ENCODE peak calls at places on chromosomes 3 and 15, in seven cellular contexts. G is keratinocyte; N is kidney; T is Panc1; A is AG04450; D is heart left ventricle; K is CD4-positive, CD25-positive, alpha-beta regulatory T cell. P is an unnamed sample.

GRCh38 chr3:194561306-194561974 is 71.8 kb downstream of the TMEM44 start:
- DNase-seq in D (no peak), T (no peak), A (no peak), G (no peak), K (no peak), N (no peak), P (peak; percentile 71)

GRCh38 chr15:75809986-75810750 is 33.1 kb upstream of the UBE2Q2 start:
- DNase-seq in D (no peak), N (no peak), K (no peak), G (peak; percentile 28), T (peak; percentile 20), A (no peak), P (no peak)

GRCh38 chr3:152403632-152404066 is 134.9 kb downstream of the MBNL1 start:
- DNase-seq in D (no peak), N (peak; percentile 66), T (no peak), K (no peak), G (no peak), A (no peak), P (no peak)

GRCh38 chr15:90603893-90604292 is 74.2 kb downstream of the CRTC3 start:
- DNase-seq in D (peak; percentile 67), N (no peak), K (peak; percentile 43), G (no peak), T (no peak), A (no peak), P (no peak)

GRCh38 chr15:35736150-35736549 is 190.2 kb upstream of the DPH6 start:
- DNase-seq in G (no peak), K (no peak), T (no peak), N (no peak), D (no peak), A (no peak), P (no peak)

GRCh38 chr3:52450489-52451236 is 3.2 kb downstream of the TNNC1 start:
- DNase-seq in K (no peak), G (no peak), D (peak; percentile 60), A (no peak), N (peak; percentile 72), T (no peak), P (no peak)

GRCh38 chr3:196967412-196968232 is 1.0 kb downstream of the PIGZ start:
- DNase-seq in D (no peak), A (no peak), T (no peak), K (no peak), N (no peak), G (no peak), P (no peak)

GRCh38 chr3:71725279-71725991 is at the start of gene EIF4E3:
- DNase-seq in D (peak; percentile 76), N (peak; percentile 85), G (no peak), A (no peak), K (peak; percentile 22), T (no peak), P (no peak)

GRCh38 chr3:177441813-177442646 is 244.7 kb upstream of the TBL1XR1 start:
- DNase-seq in A (peak; percentile 34), G (no peak), K (no peak), N (no peak), D (no peak), T (no peak), P (no peak)

GRCh38 chr3:131326307-131326706 is 55.3 kb upstream of the NUDT16 start:
- DNase-seq in T (no peak), G (no peak), K (no peak), N (no peak), A (no peak), D (no peak), P (peak; percentile 16)

GRCh38 chr15:98823012-98823458 is 174.7 kb downstream of the IGF1R start:
- DNase-seq in T (no peak), N (no peak), K (no peak), D (no peak), A (peak; percentile 75), G (no peak), P (peak; percentile 69)

GRCh38 chr3:30631237-30631961 is 25.0 kb downstream of the TGFBR2 start:
- DNase-seq in A (no peak), K (peak; percentile 76), G (no peak), N (no peak), T (no peak), D (no peak), P (no peak)

GRCh38 chr3:60610441-60611112 is 640.7 kb downstream of the FHIT start:
- DNase-seq in K (no peak), N (peak; percentile 73), T (no peak), G (no peak), A (peak; percentile 10), D (peak; percentile 66), P (no peak)

GRCh38 chr3:193593666-193594025 is 638 bp downstream of the OPA1 start:
- DNase-seq in G (no peak), N (no peak), D (no peak), A (no peak), K (peak; percentile 48), T (no peak), P (no peak)

GRCh38 chr3:50472958-50473357 is 30.5 kb downstream of the CACNA2D2 start:
- DNase-seq in N (no peak), G (no peak), A (no peak), T (no peak), K (no peak), D (no peak), P (no peak)

GRCh38 chr15:40766194-40766830 is 2.4 kb downstream of the GCHFR start:
- DNase-seq in N (no peak), A (no peak), G (no peak), T (no peak), D (no peak), K (no peak), P (no peak)

GRCh38 chr3:64584193-64584592 is 103.6 kb downstream of the ADAMTS9 start:
- DNase-seq in A (no peak), T (no peak), N (no peak), K (no peak), D (no peak), G (no peak), P (no peak)
- H3K27ac ChIP-seq in A (no peak overlapping the region), T (no peak overlapping the region), N (no peak overlapping the region), K (no peak overlapping the region), D (peak overlapping the region; percentile 8), G (no peak overlapping the region), P (no peak overlapping the region)

DNA sequence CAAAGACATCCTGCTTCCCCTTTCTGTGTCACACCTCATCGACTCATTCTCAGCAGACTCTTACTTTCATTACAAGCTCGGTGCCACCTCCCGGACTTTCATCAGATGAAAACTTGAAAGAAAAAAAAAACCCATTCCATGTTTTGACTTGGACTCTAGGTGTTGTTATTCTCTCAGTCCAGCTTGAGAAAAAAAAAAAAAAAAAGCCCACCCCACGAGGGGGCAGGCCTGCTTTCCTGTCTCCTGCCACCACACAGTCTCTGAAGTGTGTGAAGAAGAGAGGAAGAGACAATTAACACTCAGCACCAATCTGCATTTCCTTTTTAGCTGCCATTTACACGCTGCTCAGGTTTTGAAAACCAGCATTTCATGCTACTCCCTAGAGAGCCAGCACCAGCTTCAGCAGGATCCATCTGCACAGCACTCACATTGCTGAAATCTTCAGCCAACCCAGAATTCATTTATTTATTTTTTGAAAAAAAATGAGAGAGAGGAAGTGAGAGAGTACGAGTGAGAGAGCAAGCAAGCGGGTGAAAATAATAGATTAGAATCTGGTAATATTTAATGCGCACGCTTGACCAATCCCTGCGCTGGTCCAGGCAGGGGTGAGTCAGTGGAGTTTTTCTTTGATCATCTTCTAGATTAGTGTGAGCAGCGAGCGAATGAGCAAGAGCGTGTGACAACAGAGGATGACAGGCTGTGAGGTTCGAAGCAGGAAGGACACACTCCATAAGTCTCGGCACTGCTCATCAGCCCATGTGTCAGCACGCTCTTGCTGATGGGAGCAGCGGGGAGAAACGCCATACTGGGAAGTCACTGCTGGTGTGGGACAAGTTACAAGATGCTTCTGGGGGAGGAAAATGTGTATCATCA is 23.5 kb downstream of the ZNF80 start:
- DNase-seq in A (peak; percentile 10), G (no peak), D (no peak), N (peak; percentile 73), K (peak; percentile 81), T (no peak), P (peak; percentile 56)
- H3K27ac ChIP-seq in A (no peak overlapping the region), G (no peak overlapping the region), D (peak overlapping the region; percentile 34), N (no peak overlapping the region), K (peak overlapping the region; percentile 98), T (no peak overlapping the region), P (no peak overlapping the region)

GRCh38 chr15:64019764-64020163 is 26.5 kb downstream of the DAPK2 start:
- DNase-seq in N (no peak), K (no peak), T (peak; percentile 62), G (no peak), A (no peak), D (no peak), P (peak; percentile 55)

GRCh38 chr15:64016257-64016656 is 30.0 kb downstream of the DAPK2 start:
- DNase-seq in A (no peak), G (no peak), N (no peak), D (no peak), T (no peak), K (no peak), P (no peak)

GRCh38 chr15:64017082-64017588 is 29.1 kb downstream of the DAPK2 start:
- DNase-seq in N (no peak), K (no peak), T (peak; percentile 79), G (peak; percentile 28), A (no peak), D (no peak), P (peak; percentile 62)

GRCh38 chr15:64014995-64015394 is 31.3 kb downstream of the DAPK2 start:
- DNase-seq in N (no peak), T (no peak), G (no peak), D (no peak), A (no peak), K (no peak), P (no peak)

DNA sequence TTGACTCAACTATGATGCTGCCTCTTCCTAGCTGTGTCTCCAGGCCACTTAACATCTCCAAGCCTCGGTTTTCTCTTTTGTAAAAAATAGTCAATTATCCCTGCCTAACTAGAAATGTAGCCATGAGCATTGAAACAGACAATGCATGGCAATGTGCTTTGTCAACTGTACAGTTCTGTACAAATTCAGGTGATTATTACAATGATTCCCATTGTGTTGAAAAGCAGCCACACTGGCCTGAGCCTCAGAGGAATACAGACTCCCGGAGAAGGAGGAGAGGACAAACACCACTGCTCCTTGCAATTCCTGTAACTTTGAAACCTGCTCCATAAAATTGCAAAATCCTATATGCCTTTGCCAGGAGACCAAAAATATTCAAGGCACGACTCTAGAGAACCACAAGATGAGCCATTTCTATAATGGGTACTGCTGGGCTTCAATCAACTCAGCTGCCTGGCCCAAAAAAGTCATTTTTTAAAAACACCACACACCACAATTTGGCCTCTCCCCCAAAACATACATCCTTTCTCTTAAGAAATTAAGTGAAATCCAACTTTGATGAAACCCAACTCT is 28.6 kb downstream of the DAPK2 start:
- DNase-seq in N (no peak), K (no peak), G (no peak), D (no peak), T (no peak), A (no peak), P (no peak)
- H3K27ac ChIP-seq in N (no peak overlapping the region), K (no peak overlapping the region), G (no peak overlapping the region), D (peak overlapping the region; percentile 74), T (no peak overlapping the region), A (no peak overlapping the region), P (peak overlapping the region; percentile 51)

DNA sequence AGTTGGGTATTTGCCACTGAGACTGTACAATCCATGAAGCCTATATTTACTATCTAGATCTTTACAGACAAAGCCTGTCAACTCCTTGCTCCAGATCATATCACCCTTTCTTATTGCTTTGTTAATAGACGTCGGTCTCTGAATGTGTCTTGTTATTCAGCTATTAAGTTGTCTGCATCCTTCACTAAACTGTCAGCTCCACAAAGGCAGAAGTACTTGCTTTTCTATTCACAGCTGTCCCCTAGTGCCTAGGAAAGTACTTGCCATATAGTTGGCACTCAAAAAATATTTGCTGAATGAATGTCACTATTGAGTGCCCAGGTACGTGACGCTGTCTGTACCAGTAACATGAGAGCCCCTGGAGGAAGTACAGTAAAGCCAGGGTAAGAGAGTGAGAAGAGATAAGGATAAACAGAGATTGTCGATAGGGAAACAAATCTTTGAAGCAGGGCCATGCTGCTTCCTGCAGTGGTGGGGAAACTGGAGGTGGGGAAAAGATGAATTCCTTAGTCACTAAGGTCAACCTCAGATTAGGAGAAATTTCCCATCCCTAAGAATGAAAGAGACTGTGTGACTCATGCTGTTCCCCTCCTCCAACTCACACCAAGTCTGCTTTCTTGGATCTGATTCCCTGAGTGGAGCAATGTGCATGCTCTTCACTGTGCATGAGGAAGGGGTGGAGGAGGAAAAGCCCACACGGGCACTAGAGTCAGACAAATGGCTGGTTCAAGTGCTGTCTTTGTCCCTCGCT is 36.3 kb downstream of the PRICKLE2 start:
- DNase-seq in D (no peak), N (no peak), T (peak; percentile 18), A (peak; percentile 72), G (no peak), K (no peak), P (no peak)
- H3K27ac ChIP-seq in D (peak overlapping the region; percentile 51), N (peak overlapping the region; percentile 20), T (no peak overlapping the region), A (peak overlapping the region; percentile 68), G (peak overlapping the region; percentile 82), K (no peak overlapping the region), P (peak overlapping the region; percentile 52)